ENCODE peak calls at places on chromosomes 1 and 21, in nine cellular contexts. G is stimulated activated CD8-positive, alpha-beta memory T cell treated with anti-CD3 and anti-CD28 coated beads, Interleukin-2, amount 100 ng/mL, for 1 hour; L is AG08395; D is OCI-LY7; F is neural progenitor cell; V is activated naive CD4-positive, alpha-beta T cell treated with anti-CD3 and anti-CD28 coated beads, Interleukin-2, amount 50 U/mL, for 16 hours; H is PC-9; Y is Jurkat, Clone E6-1; O is activated gamma-delta T cell. B is an unnamed sample.

GRCh38 chr1:210464519-210465039 is 135.9 kb downstream of the HHAT start:
- DNase-seq in Y (peak), V (no peak), D (no peak), O (no peak), L (no peak), H (peak), G (no peak), F (no peak), B (no peak)

GRCh38 chr1:119917304-119918055 is 21.2 kb upstream of the ADAM30 start:
- DNase-seq in D (no peak), Y (no peak), G (no peak), F (no peak), V (no peak), H (no peak), L (no peak), O (no peak), B (no peak)

GRCh38 chr1:211947396-211948295 is 87.7 kb downstream of the INTS7 start:
- DNase-seq in V (no peak), H (no peak), F (peak), O (no peak), L (no peak), G (no peak), D (no peak), Y (no peak), B (no peak)

GRCh38 chr21:38787461-38788274 is 18.1 kb upstream of the ETS2 start:
- DNase-seq in Y (no peak), L (no peak), G (no peak), D (no peak), V (no peak), F (no peak), H (peak), O (no peak), B (no peak)

GRCh38 chr1:54501849-54502248 is 46.2 kb upstream of the ACOT11 start:
- DNase-seq in D (no peak), O (no peak), H (no peak), G (no peak), Y (no peak), L (no peak), V (no peak), F (no peak), B (no peak)

GRCh38 chr1:205229399-205229861 is 1.7 kb downstream of the TMCC2 start:
- DNase-seq in F (peak), D (peak), G (peak), H (peak), L (peak), O (no peak), V (peak), Y (peak), B (peak)

GRCh38 chr1:76154213-76154956 is 79.8 kb downstream of the ST6GALNAC3 start:
- DNase-seq in V (peak), Y (peak), L (peak), G (peak), D (peak), O (no peak), F (peak), H (peak), B (peak)

GRCh38 chr1:40178200-40178599 is 17.0 kb downstream of the RLF start:
- DNase-seq in H (no peak), Y (no peak), D (no peak), O (no peak), V (no peak), L (no peak), F (no peak), G (no peak), B (no peak)

GRCh38 chr1:12621346-12622320 is 3.6 kb upstream of the DHRS3 start:
- DNase-seq in Y (no peak), O (no peak), H (no peak), D (no peak), L (no peak), V (no peak), F (no peak), G (no peak), B (no peak)

GRCh38 chr1:163054056-163054706 is 15.0 kb upstream of the RGS4 start:
- DNase-seq in V (no peak), Y (no peak), H (no peak), G (no peak), F (peak), L (no peak), O (no peak), D (no peak), B (no peak)

GRCh38 chr1:77281491-77282186 is at the start of gene AK5:
- DNase-seq in D (no peak), F (peak), L (peak), H (peak), O (no peak), V (peak), G (peak), Y (no peak), B (peak)

GRCh38 chr21:28104346-28104745 is 888.3 kb downstream of the LTN1 start:
- DNase-seq in O (no peak), F (no peak), V (no peak), D (no peak), Y (no peak), H (no peak), G (no peak), L (no peak), B (no peak)

GRCh38 chr1:155466996-155467395 is 95.6 kb downstream of the ASH1L start:
- DNase-seq in L (peak), H (no peak), D (no peak), F (no peak), Y (no peak), G (no peak), O (no peak), V (no peak), B (peak)

GRCh38 chr1:184823080-184823479 is 68.4 kb upstream of the EDEM3 start:
- DNase-seq in V (no peak), L (no peak), Y (no peak), G (no peak), D (no peak), O (no peak), F (peak), H (no peak), B (no peak)

GRCh38 chr1:227996187-227996950 is 10.4 kb upstream of the WNT3A start:
- DNase-seq in O (no peak), G (no peak), V (no peak), Y (no peak), L (no peak), H (no peak), D (no peak), F (no peak), B (no peak)

GRCh38 chr1:200676829-200677228 is 7.1 kb upstream of the DDX59 start:
- DNase-seq in G (no peak), F (no peak), H (no peak), O (no peak), Y (no peak), L (no peak), D (no peak), V (no peak), B (no peak)

GRCh38 chr1:165815725-165816124 is 11.7 kb upstream of the UCK2 start:
- DNase-seq in V (no peak), L (peak), Y (no peak), H (no peak), D (no peak), F (no peak), O (no peak), G (no peak), B (peak)

GRCh38 chr21:42118901-42119300 is 47.8 kb downstream of the UMODL1 start:
- DNase-seq in D (peak), L (no peak), H (no peak), F (no peak), O (no peak), G (no peak), V (no peak), Y (peak), B (no peak)

GRCh38 chr1:241749041-241749798 is 97.1 kb downstream of the WDR64 start:
- DNase-seq in Y (no peak), G (no peak), O (no peak), D (no peak), H (peak), F (no peak), L (peak), V (no peak), B (peak)

GRCh38 chr21:43771199-43771675 is 4.9 kb downstream of the CSTB start:
- DNase-seq in D (no peak), V (no peak), Y (no peak), L (no peak), O (no peak), G (no peak), H (no peak), F (no peak), B (no peak)

GRCh38 chr1:24673336-24673735 is 30.2 kb downstream of the SRRM1 start:
- DNase-seq in D (no peak), G (no peak), L (peak), V (no peak), H (no peak), F (no peak), Y (no peak), O (no peak), B (peak)

GRCh38 chr1:43225168-43225567 is 44.6 kb upstream of the TMEM125 start:
- DNase-seq in V (no peak), Y (no peak), D (peak), H (no peak), O (no peak), G (no peak), F (no peak), L (peak), B (no peak)

GRCh38 chr1:66788231-66788939 is 12.7 kb downstream of the INSL5 start:
- DNase-seq in O (no peak), F (no peak), G (peak), H (peak), L (no peak), D (peak), V (peak), Y (no peak), B (no peak)

GRCh38 chr1:89286549-89287181 is 14.0 kb upstream of the GBP5 start:
- DNase-seq in V (no peak), O (no peak), H (no peak), F (no peak), G (no peak), L (no peak), D (no peak), Y (peak), B (no peak)

GRCh38 chr1:38817958-38818705 is 41.4 kb downstream of the RRAGC start:
- DNase-seq in L (peak), F (peak), V (peak), O (no peak), D (no peak), Y (no peak), H (peak), G (peak), B (peak)

GRCh38 chr1:201877877-201878339 is 10.8 kb upstream of the SHISA4 start:
- DNase-seq in F (peak), G (no peak), D (peak), Y (peak), L (peak), O (no peak), V (no peak), H (peak), B (peak)

GRCh38 chr21:42666918-42667317 is 13.5 kb downstream of the PDE9A start:
- DNase-seq in H (no peak), V (no peak), D (no peak), O (no peak), Y (no peak), F (no peak), G (no peak), L (no peak), B (no peak)

GRCh38 chr1:94081566-94082344 is 39.2 kb downstream of the ABCA4 start:
- DNase-seq in V (no peak), Y (no peak), F (no peak), G (no peak), H (no peak), L (peak), D (no peak), O (no peak), B (peak)

GRCh38 chr1:44830900-44831304 is 12.2 kb downstream of the PTCH2 start:
- DNase-seq in F (no peak), Y (no peak), V (no peak), D (no peak), L (no peak), O (no peak), H (no peak), G (no peak), B (peak)

GRCh38 chr1:39892611-39893595 is 8.8 kb downstream of the MYCL start:
- DNase-seq in G (no peak), H (peak), D (no peak), Y (no peak), V (no peak), L (peak), F (peak), O (no peak), B (peak)

GRCh38 chr1:206059354-206059915 is 6.5 kb downstream of the RHEX start:
- DNase-seq in V (no peak), L (no peak), Y (no peak), F (no peak), H (no peak), D (no peak), O (no peak), G (no peak), B (no peak)

GRCh38 chr1:219585837-219586465 is 27.0 kb downstream of the ZC3H11B start:
- DNase-seq in G (no peak), V (no peak), F (no peak), L (no peak), D (no peak), Y (no peak), H (no peak), O (no peak), B (no peak)

GRCh38 chr1:66623812-66624211 is 89.9 kb downstream of the SGIP1 start:
- DNase-seq in D (no peak), Y (no peak), H (no peak), L (peak), G (no peak), V (no peak), F (no peak), O (no peak), B (no peak)

GRCh38 chr1:23123528-23123927 is 45.1 kb downstream of the LUZP1 start:
- DNase-seq in L (no peak), D (no peak), F (no peak), O (no peak), V (no peak), G (no peak), H (no peak), Y (no peak), B (no peak)

GRCh38 chr21:16533692-16534407 is 804.1 kb downstream of the USP25 start:
- DNase-seq in D (no peak), G (no peak), V (no peak), O (no peak), H (no peak), L (no peak), Y (no peak), F (no peak), B (no peak)

GRCh38 chr21:46148106-46148505 is 7.3 kb downstream of the FTCD start:
- DNase-seq in F (no peak), G (no peak), Y (no peak), O (no peak), V (no peak), L (no peak), H (no peak), D (no peak), B (no peak)

GRCh38 chr1:231413749-231414082 is 8.4 kb downstream of the EGLN1 start:
- DNase-seq in L (no peak), V (no peak), G (no peak), F (no peak), Y (no peak), D (no peak), O (no peak), H (no peak), B (no peak)

B was measured in AG20443.